ENCODE peak calls at places on chromosomes 1 and 21, in seven cellular contexts. W is GM23338, I is PC-3, D is OCI-LY7, L is hepatocyte, G is HCT116, Z is GM23248. H is an unnamed sample. For H3K9me2, the result is how much of the 10 kb centered on the place peaks cover.

GRCh38 chr1:235015291-235015990 is 113.2 kb downstream of the TOMM20 start:
- DNase-seq in W (no peak), I (no peak), D (no peak), L (no peak), G (no peak), Z (no peak), H (no peak)

GRCh38 chr1:90122679-90123340 is 127.9 kb downstream of the ZNF326 start:
- DNase-seq in W (no peak), I (no peak), D (no peak), L (no peak), G (no peak), Z (no peak), H (no peak)

GRCh38 chr1:229893762-229894444 is 173.1 kb upstream of the GALNT2 start:
- DNase-seq in W (no peak), I (peak), D (no peak), L (no peak), G (no peak), Z (no peak), H (no peak)

GRCh38 chr1:205961970-205962820 is 18.9 kb upstream of the SLC26A9 start:
- DNase-seq in W (no peak), I (peak), D (no peak), L (no peak), G (no peak), Z (peak), H (no peak)

GRCh38 chr1:196464545-196464944 is 143.7 kb downstream of the KCNT2 start:
- DNase-seq in W (no peak), I (peak), D (no peak), L (no peak), G (no peak), Z (peak), H (no peak)

GRCh38 chr1:193105821-193106177 is 585 bp upstream of the GLRX2 start:
- DNase-seq in W (no peak), I (no peak), D (no peak), L (no peak), G (no peak), Z (peak), H (no peak)

GRCh38 chr21:44943005-44943685 is 3.3 kb downstream of the SLX9 start:
- DNase-seq in W (no peak), I (no peak), D (no peak), L (no peak), G (no peak), Z (peak), H (no peak)

GRCh38 chr1:34787461-34788420 is 5.1 kb upstream of the GJA4 start:
- DNase-seq in W (peak), I (no peak), D (peak), L (no peak), G (no peak), Z (peak), H (peak)

GRCh38 chr1:10718083-10718415 is 78.4 kb downstream of the CASZ1 start:
- DNase-seq in W (no peak), I (no peak), D (no peak), L (no peak), G (no peak), Z (no peak), H (no peak)

GRCh38 chr1:228374711-228375577 is 31.7 kb downstream of the TRIM11 start:
- DNase-seq in W (no peak), I (no peak), D (no peak), L (no peak), G (no peak), Z (peak), H (no peak)

GRCh38 chr1:150615346-150616201 is 13.8 kb downstream of the ENSA start:
- DNase-seq in W (no peak), I (peak), D (no peak), L (no peak), G (no peak), Z (no peak), H (no peak)

GRCh38 chr1:7644906-7645750 is 126.0 kb upstream of the VAMP3 start:
- DNase-seq in W (no peak), I (no peak), D (no peak), L (no peak), G (no peak), Z (no peak), H (no peak)

GRCh38 chr1:50270926-50271325 is 152.3 kb downstream of the DMRTA2 start:
- DNase-seq in W (no peak), I (no peak), D (no peak), L (no peak), G (no peak), Z (no peak), H (no peak)

GRCh38 chr1:36675931-36676562 is 193.3 kb upstream of the CSF3R start:
- DNase-seq in W (no peak), I (no peak), D (no peak), L (no peak), G (no peak), Z (no peak), H (no peak)

GRCh38 chr21:32538147-32538792 is 47.1 kb downstream of the TCP10L start:
- DNase-seq in W (no peak), I (no peak), D (no peak), L (no peak), G (no peak), Z (no peak), H (no peak)

DNA sequence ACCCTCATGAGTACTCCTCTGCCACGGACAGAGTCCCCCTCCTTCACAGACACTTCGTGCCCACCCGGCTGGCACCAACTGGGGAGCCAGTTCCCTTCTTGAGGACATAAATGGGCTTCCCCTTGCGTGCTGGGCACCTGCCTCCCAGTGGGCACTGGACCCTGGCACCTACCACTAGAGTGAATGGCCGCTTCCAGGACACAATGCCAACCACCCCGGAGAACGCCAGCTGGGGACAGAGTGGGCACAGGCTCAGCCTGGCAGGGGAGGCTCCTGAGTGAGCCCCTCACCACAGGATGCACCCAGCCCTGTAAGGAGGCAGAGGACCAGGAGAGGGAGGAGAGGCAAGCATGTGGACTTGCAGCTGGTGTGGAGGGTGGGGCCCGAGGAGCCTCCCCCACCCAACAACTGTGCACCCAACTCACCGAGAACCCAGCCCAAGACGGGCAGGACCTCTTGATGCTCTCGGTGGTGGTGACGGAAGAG is 1.0 kb downstream of the ENTREP3 start:
- DNase-seq in W (no peak), I (no peak), D (no peak), L (no peak), G (no peak), Z (no peak), H (peak)
- H3K27ac ChIP-seq in W (no peak), I (peak), D (peak), L (no peak), G (peak), Z (peak), H (peak)

GRCh38 chr21:46080171-46081021 is 17.5 kb upstream of the COL6A2 start:
- DNase-seq in W (no peak), I (no peak), D (no peak), L (peak), G (no peak), Z (peak), H (no peak)

GRCh38 chr21:46079357-46080170 is 18.3 kb upstream of the COL6A2 start:
- DNase-seq in W (no peak), I (peak), D (no peak), L (peak), G (no peak), Z (peak), H (no peak)

GRCh38 chr21:46077674-46078101 is 20.2 kb upstream of the COL6A2 start:
- DNase-seq in W (no peak), I (no peak), D (no peak), L (no peak), G (no peak), Z (no peak), H (no peak)

GRCh38 chr21:46078322-46078981 is 19.5 kb upstream of the COL6A2 start:
- DNase-seq in W (no peak), I (no peak), D (no peak), L (no peak), G (no peak), Z (peak), H (no peak)

DNA sequence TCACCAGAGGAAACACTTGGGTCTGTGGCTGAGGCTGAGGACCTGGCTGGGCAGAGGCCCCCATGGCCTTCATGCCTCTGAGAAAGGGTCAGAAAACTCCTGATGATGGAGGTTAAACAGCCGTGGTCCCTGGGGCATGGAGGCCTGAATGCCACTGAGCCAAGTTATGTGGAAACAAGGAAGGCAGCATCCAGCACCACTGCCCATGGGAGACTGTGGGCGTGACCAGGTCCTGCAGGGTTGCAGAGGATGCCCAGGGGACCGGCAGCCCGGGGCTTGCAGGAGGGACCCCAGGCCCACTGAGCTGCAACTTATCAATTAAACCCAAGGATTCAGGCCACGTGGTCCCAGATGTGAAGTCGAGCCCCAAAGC is 18.9 kb upstream of the COL6A2 start:
- DNase-seq in W (no peak), I (no peak), D (no peak), L (no peak), G (no peak), Z (peak), H (no peak)
- H3K9me2 ChIP-seq in W (under half), I (under half), D (under half), L (under half), G (under half), Z (under half), H (under half)

DNA sequence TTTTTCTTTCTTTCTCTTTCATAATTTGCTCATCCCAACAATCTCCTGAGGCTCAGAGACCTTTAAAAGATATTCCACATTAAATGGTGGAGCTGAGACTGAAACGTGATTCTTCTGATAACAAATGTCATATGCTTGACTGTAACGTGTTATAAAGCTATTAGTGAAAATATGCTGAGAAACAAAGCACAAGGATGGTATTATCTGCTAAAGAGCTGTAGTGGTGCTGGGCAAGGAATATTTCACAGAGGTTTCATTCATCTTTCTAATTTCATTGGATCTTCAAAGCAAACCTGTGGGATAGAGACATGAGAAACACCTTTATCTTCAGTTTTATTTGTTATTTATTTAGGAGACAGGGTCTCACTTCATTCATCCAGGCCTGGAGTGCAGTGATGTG is 98.1 kb upstream of the WLS start:
- DNase-seq in W (no peak), I (no peak), D (no peak), L (no peak), G (no peak), Z (no peak), H (no peak)
- H3K27ac ChIP-seq in W (no peak), I (peak), D (no peak), L (no peak), G (no peak), Z (no peak), H (no peak)

DNA sequence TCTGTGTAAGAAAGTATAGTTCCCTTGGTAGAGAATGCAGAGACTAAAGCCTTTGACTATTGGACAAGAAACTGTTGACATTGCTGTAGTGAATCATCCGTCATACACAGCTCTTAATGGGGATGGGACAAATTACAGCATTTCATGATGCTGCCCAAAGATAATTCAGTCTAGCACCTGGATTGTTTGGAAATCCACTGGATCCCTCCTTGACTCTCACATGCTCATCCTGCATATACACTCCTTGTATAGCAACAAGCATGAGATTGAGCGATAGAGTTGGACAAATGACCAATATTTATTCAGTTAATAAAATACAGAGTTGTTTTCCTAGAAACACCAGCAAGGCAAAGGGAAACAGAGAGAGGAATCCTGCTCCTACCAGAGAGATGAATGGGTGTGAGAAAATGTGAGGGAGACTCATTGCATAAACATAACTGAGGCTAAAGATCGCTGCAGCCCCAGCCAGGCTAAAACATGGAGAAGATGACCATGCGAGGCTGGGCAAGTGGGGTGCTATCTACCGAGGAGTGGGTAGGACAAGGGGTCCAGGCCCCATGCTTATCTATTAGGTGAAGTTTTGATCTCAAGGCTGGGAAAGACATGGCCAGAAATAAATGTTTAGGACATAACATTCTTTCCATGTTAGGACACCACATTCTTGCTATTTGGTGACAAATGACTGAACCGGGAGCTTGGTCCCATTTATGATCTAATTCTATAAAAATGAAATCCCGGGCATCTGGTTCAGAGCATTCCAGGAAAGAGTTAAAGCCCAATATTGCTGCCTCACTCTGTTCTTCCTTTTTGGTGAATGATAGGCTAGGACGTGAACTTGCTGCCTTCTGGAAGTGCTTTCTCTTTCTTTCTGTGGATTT is 153.2 kb downstream of the TGFB2 start:
- DNase-seq in W (no peak), I (peak), D (no peak), L (no peak), G (no peak), Z (peak), H (no peak)
- H3K9me2 ChIP-seq in W (under half), I (under half), D (under half), L (under half), G (under half), Z (under half), H (under half)

GRCh38 chr1:85553416-85553815 is 27.1 kb upstream of the CCN1 start:
- DNase-seq in W (no peak), I (no peak), D (no peak), L (no peak), G (no peak), Z (peak), H (no peak)

GRCh38 chr1:85553936-85554335 is 26.6 kb upstream of the CCN1 start:
- DNase-seq in W (no peak), I (no peak), D (no peak), L (no peak), G (no peak), Z (no peak), H (no peak)

GRCh38 chr1:85555867-85556577 is 24.5 kb upstream of the CCN1 start:
- DNase-seq in W (no peak), I (no peak), D (no peak), L (no peak), G (no peak), Z (no peak), H (no peak)

GRCh38 chr1:85550784-85551516 is 29.6 kb upstream of the CCN1 start:
- DNase-seq in W (no peak), I (peak), D (no peak), L (peak), G (no peak), Z (peak), H (no peak)

DNA sequence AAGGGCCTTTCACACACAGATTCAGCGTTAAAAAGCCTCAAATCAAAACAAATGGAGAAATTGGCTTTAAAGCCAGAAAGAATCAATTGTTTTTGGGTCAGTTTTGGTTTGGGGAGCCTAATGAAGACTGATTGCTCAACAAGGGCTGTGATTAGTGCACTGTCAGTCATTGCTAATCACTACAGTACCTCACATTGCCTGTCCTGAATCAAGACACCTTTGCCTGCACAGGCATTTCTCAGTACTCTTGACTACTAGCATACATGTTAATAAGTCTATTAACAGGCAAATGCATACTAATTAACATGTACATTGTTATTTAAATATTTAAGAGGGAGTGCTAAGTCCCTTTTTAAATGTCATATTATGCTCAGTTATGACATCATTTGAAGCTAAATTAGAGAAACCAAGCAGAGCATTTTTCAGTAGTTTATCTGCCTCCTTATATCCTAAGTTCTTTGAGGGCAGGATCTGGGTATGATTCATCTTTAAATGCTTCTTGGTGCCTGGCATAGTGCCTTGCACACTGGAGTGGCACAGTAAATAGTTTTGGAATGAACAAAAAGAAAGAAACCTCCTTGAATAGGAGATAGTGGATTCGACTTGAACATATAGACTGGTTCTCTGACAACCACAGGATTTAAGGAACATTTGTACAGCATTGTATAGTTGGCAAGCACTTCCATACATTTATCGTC is 25.8 kb upstream of the CCN1 start:
- DNase-seq in W (no peak), I (peak), D (no peak), L (no peak), G (no peak), Z (peak), H (no peak)
- H3K27ac ChIP-seq in W (no peak), I (no peak), D (no peak), L (peak), G (no peak), Z (peak), H (no peak)

GRCh38 chr1:13461977-13462376 is 51.7 kb downstream of the PRAMEF20 start:
- DNase-seq in W (no peak), I (peak), D (no peak), L (no peak), G (no peak), Z (no peak), H (no peak)
- H3K9me2 ChIP-seq in W (under half), I (under half), D (under half), L (under half), G (under half), Z (under half), H (under half)